ENCODE peak calls at places on chromosomes 13 and 19, in five cellular contexts. H is HepG2, Z is GM12878, N is GM23338, I is K562. J is an unnamed sample.

GRCh38 chr13:23778879-23779278 is 110.3 kb downstream of the MIPEP start:
- DNase-seq in H (peak; percentile 87), Z (no peak), N (no peak), I (no peak), J (no peak)

GRCh38 chr13:36461472-36461871 is 29.2 kb downstream of the CCNA1 start:
- DNase-seq in H (no peak), Z (no peak), N (no peak), I (no peak), J (no peak)

GRCh38 chr13:60001892-60002291 is 161.8 kb downstream of the DIAPH3 start:
- DNase-seq in H (no peak), Z (no peak), N (no peak), I (no peak), J (no peak)

GRCh38 chr19:57053401-57053800 is 66.4 kb upstream of the USP29 start:
- DNase-seq in H (no peak), Z (no peak), N (no peak), I (no peak), J (no peak)

GRCh38 chr19:7699003-7699402 is 2.9 kb downstream of the FCER2 start:
- DNase-seq in H (no peak), Z (no peak), N (no peak), I (no peak), J (no peak)

GRCh38 chr19:33758541-33759013 is 38.1 kb upstream of the KCTD15 start:
- DNase-seq in H (no peak), Z (no peak), N (no peak), I (no peak), J (peak; percentile 57)

GRCh38 chr13:63393112-63393511 is 1977.5 kb upstream of the PCDH20 start:
- DNase-seq in H (no peak), Z (no peak), N (peak; percentile 3), I (no peak), J (peak; percentile 16)

GRCh38 chr13:112688560-112689497 is 1.0 kb upstream of the ATP11A start:
- DNase-seq in H (peak; percentile 24), Z (no peak), N (peak; percentile 47), I (peak; percentile 19), J (no peak)

GRCh38 chr19:28296506-28296905 is 916.4 kb downstream of the UQCRFS1 start:
- DNase-seq in H (no peak), Z (no peak), N (no peak), I (no peak), J (no peak)

GRCh38 chr19:58354478-58355030 is 1.3 kb upstream of the A1BG start:
- DNase-seq in H (no peak), Z (no peak), N (no peak), I (no peak), J (no peak)

GRCh38 chr13:99028890-99029289 is 51.0 kb upstream of the DOCK9 start:
- DNase-seq in H (no peak), Z (no peak), N (peak; percentile 78), I (peak; percentile 35), J (no peak)

GRCh38 chr19:37963190-37963947 is 56.4 kb downstream of the SIPA1L3 start:
- DNase-seq in H (peak; percentile 28), Z (no peak), N (no peak), I (no peak), J (no peak)

GRCh38 chr13:27131906-27132305 is 39.7 kb downstream of the USP12 start:
- DNase-seq in H (no peak), Z (no peak), N (no peak), I (no peak), J (no peak)
- TF ChIP-seq JUNB in H (no peak), Z (no peak), N (no peak), I (no peak), J (no peak)

DNA sequence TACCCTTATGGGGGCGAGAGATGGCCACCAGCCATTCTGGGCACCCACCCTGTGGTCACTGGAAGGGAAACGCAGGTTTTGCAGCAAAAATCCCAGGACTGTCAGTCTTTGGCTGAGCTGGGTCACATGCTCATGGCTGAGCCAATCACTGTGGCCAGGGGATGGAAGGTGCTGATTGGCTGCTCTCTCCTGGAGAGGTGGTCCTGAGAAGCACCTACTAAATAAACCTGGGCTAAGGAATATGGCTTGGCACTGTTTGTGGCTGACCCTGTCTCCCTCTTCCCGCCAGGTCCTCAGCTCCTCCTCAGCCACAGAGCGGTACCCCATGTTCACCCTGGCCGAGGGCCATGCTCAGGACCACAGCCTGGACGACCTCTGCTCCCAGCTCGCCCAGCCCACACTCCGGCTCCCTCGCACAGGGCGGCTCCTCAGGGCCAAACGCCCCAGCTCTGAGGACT is 8.9 kb downstream of the ATG4D start:
- DNase-seq in H (no peak), Z (no peak), N (peak; percentile 82), I (peak; percentile 88), J (peak; percentile 48)
- TF ChIP-seq JUNB in H (no peak), Z (no peak), N (no peak), I (no peak), J (no peak)

DNA sequence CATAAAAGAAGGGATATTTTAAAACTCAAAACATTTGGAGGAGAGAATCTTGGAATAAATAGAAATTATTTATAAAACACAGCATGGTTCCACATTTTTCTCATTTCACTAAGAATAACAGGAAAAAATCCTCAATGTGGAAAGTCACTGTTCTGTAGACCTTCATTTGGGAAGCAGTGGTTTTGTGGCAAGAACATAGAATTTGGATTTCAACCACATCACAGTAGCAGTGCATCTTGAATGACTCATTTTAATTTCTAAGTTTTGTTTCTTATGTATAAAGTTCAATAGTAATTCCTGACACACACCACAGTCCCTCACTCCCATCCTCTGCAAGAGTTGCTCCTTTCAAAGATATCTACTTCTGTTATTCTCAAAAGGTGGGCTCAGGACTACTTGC is 264.0 kb downstream of the ENOX1 start:
- DNase-seq in H (no peak), Z (no peak), N (no peak), I (no peak), J (no peak)
- TF ChIP-seq JUNB in H (no peak), Z (no peak), N (no peak), I (no peak), J (no peak)

GRCh38 chr19:45178262-45179062 is at the start of gene BLOC1S3:
- DNase-seq in H (peak; percentile 100), Z (peak; percentile 100), N (peak; percentile 100), I (peak; percentile 98), J (peak; percentile 100)
- TF ChIP-seq JUNB in H (no peak), Z (no peak), N (no peak), I (no peak), J (no peak)

DNA sequence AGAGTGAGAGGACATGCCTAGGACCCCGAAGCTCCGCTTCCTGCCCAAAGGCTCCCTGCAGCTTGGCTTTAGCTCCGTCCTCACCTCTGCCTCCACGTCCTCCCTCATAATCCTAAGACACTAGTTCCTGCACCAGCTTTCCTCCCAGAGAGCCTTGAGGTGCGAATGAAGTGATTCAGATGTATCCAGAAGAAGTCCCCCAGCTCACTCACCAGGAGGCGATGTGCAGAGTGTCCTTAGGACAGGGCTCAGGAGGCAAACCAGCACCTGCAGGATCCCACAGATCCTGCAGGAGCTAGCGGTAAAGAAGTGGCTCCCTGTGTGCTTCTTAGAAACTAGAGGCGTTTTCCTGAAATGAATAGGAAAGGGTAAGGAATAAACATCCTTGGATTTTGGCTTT is 109.7 kb downstream of the HSPH1 start:
- DNase-seq in H (no peak), Z (no peak), N (peak; percentile 72), I (no peak), J (no peak)
- TF ChIP-seq JUNB in H (no peak), Z (no peak), N (no peak), I (no peak), J (no peak)

GRCh38 chr13:67351915-67352314 is 121.8 kb upstream of the PCDH9 start:
- DNase-seq in H (no peak), Z (no peak), N (no peak), I (no peak), J (no peak)
- TF ChIP-seq JUNB in H (no peak), Z (no peak), N (no peak), I (no peak), J (no peak)

DNA sequence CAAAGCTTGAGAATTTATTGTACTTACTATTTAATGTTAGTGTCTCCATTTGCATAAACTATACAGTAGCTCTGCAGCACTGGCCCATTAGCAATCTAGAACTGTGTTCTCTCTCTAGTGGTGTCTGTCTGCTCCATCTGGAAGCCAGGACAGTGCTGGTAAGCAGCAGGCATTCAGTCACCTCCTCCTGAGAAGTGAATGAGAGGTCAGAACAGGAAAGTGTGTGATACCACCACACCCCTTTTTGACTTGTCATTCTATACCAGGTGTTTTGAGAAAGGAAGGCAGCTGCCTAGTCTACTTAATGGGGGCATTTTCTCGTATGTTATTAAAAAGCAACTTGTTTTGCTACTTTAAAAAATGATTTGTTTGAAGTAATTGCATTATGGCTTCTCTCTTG is 3.9 kb downstream of the COG3 start:
- DNase-seq in H (no peak), Z (no peak), N (peak; percentile 11), I (no peak), J (no peak)
- TF ChIP-seq JUNB in H (no peak), Z (no peak), N (no peak), I (no peak), J (no peak)

GRCh38 chr19:54339646-54340358 is 840 bp upstream of the LILRA4 start:
- DNase-seq in H (no peak), Z (no peak), N (no peak), I (peak; percentile 2), J (no peak)

GRCh38 chr19:54341295-54341694 is 2.3 kb upstream of the LILRA4 start:
- DNase-seq in H (no peak), Z (no peak), N (peak; percentile 38), I (peak; percentile 12), J (no peak)

GRCh38 chr19:54338521-54338920 is 441 bp downstream of the LILRA4 start:
- DNase-seq in H (no peak), Z (no peak), N (no peak), I (no peak), J (no peak)

GRCh38 chr19:54345938-54346386 is 7.0 kb upstream of the LILRA4 start:
- DNase-seq in H (no peak), Z (peak; percentile 74), N (no peak), I (no peak), J (no peak)

DNA sequence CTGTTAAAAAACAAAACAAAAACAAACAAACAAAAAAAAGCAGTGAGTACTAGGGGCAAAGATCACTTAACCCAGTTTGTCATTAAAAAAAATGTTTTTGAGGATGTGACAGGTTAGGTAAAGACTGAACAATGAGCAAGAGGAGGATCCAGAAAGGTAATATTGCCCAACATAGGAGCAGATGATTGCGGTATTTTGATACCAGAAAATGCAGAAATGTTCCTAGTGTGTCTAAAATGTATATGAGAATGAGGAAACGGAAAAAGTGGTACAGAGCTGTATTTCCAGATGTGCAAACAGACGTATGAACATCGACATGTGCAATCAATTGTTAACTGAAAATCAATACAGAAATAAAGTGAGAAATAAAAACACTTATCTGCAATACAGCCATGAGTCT is 4.9 kb upstream of the LILRA4 start:
- DNase-seq in H (no peak), Z (no peak), N (no peak), I (no peak), J (no peak)
- TF ChIP-seq JUNB in H (no peak), Z (no peak), N (no peak), I (no peak), J (no peak)